ENCODE peak calls at places on chromosome 15, in four cellular contexts. R, L, W and K are unnamed samples.

GRCh38 chr15:52857937-52858336 is 67.8 kb upstream of the ONECUT1 start:
- DNase-seq in L (no peak), W (no peak), R (no peak), K (no peak)

GRCh38 chr15:95448531-95449210 is 881.8 kb upstream of the NR2F2 start:
- DNase-seq in R (no peak), L (no peak), W (no peak), K (no peak)

GRCh38 chr15:77013786-77014136 is 18.8 kb downstream of the PSTPIP1 start:
- DNase-seq in L (no peak), W (no peak), R (no peak), K (no peak)

GRCh38 chr15:84975871-84976351 is 5.7 kb upstream of the PDE8A start:
- DNase-seq in R (no peak), W (no peak), L (no peak), K (no peak)

GRCh38 chr15:25863067-25863967 is at the start of gene ATP10A:
- DNase-seq in L (peak), W (peak), R (no peak), K (no peak)

GRCh38 chr15:64019764-64020163 is 26.5 kb downstream of the DAPK2 start:
- DNase-seq in R (no peak), L (peak), W (no peak), K (no peak)

GRCh38 chr15:66622677-66623076 is 56.9 kb upstream of the LCTL start:
- DNase-seq in R (no peak), L (no peak), W (no peak), K (no peak)

GRCh38 chr15:58049520-58050227 is 15.8 kb downstream of the ALDH1A2 start:
- DNase-seq in W (no peak), L (no peak), R (no peak), K (no peak)

GRCh38 chr15:59516655-59517461 is 78.9 kb downstream of the FAM81A start:
- DNase-seq in W (no peak), L (no peak), R (peak), K (no peak)

GRCh38 chr15:40327338-40327917 is 3.9 kb downstream of the INAFM2 start:
- DNase-seq in L (no peak), R (peak), W (no peak), K (no peak)

GRCh38 chr15:40289140-40289775 is 6.4 kb upstream of the ANKRD63 start:
- DNase-seq in W (no peak), R (no peak), L (no peak), K (no peak)

GRCh38 chr15:57595011-57595866 is 3.5 kb downstream of the MYZAP start:
- DNase-seq in R (no peak), W (no peak), L (peak), K (no peak)

GRCh38 chr15:71114887-71115566 is at the start of gene THSD4:
- DNase-seq in R (peak), W (peak), L (peak), K (no peak)

GRCh38 chr15:55628369-55628730 is 40.2 kb upstream of the PYGO1 start:
- DNase-seq in R (no peak), W (no peak), L (no peak), K (no peak)

GRCh38 chr15:71111950-71112349 is 3.3 kb upstream of the THSD4 start:
- DNase-seq in L (no peak), R (no peak), W (no peak), K (no peak)

GRCh38 chr15:72786946-72787345 is 3.4 kb upstream of the ADPGK start:
- DNase-seq in W (no peak), L (no peak), R (no peak), K (no peak)

GRCh38 chr15:80411788-80412288 is 7.7 kb downstream of the ARNT2 start:
- DNase-seq in L (no peak), R (no peak), W (no peak), K (no peak)

GRCh38 chr15:59311245-59311644 is 61.4 kb downstream of the MYO1E start:
- DNase-seq in L (no peak), R (no peak), W (no peak), K (no peak)

GRCh38 chr15:74642724-74643367 is 27.2 kb downstream of the CLK3 start:
- DNase-seq in R (no peak), L (no peak), W (peak), K (no peak)

GRCh38 chr15:76972420-76973361 is 22.2 kb upstream of the PSTPIP1 start:
- DNase-seq in L (no peak), W (peak), R (no peak), K (no peak)

GRCh38 chr15:58467121-58467721 is 35.4 kb downstream of the LIPC start:
- DNase-seq in R (no peak), W (no peak), L (no peak), K (no peak)

GRCh38 chr15:63861946-63862517 is 28.3 kb upstream of the HERC1 start:
- DNase-seq in R (no peak), W (no peak), L (no peak), K (no peak)

GRCh38 chr15:65044724-65045481 is at the start of gene SLC51B:
- DNase-seq in W (peak), R (no peak), L (peak), K (no peak)

GRCh38 chr15:40282870-40283614 is at the start of gene ANKRD63:
- DNase-seq in L (no peak), R (no peak), W (no peak), K (no peak)

DNA sequence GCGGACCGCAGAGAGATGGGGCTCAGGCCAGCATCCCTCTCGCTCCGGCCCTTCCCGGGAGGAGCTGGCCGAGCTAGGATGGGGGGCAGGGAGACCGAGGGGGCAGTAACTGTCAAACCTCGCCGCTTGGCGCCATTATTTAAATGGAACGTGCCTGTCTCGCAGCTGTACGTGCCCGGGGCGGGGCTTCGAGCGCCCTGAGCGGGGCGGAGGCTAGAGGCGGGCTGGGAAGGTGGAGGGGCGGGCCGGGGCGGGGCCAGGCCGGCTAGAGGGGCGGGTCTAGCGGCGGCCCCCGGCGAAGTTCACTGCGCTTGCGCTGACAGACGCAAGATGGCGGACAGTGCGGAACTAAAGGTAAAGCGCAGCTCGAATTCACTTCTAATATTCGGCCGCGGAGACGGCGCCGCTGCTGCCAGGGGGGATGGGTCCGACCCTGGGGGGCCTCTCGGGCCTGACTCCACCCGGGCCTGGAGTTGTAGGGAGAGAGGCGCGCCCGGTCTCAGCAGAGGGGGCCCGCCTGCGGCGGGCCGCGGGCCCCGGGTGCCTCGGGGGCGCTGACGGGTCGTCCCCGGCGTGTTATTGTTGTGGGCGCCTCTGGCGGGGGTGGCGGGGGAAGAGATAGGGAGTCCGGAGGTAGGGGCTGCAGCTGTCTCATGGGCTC is at the start of gene PIAS1:
- DNase-seq in R (peak), W (peak), L (peak), K (peak)
- H3K4me3 ChIP-seq in R (peak), W (peak), L (peak), K (peak)

DNA sequence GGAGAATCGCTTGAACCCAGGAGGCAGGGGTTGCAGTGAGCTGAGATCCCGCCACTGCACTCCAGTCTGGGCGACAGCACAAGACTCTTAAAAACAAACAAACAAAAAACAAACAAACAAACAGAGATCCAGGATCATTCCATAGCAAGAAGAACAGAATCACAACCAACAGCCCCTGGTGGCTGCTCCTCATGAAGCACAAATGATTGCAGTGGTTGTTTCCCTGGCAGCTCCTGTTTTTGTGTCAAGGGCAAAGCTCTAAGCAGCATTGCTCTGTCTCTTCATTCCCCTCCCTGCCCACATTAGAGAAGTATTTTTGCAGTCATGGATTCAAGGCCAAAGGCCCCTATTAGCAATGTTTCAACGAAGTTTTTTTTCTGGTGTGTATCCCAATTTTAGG is 25.8 kb upstream of the BLM start:
- DNase-seq in L (no peak), R (no peak), W (no peak), K (no peak)
- TF ChIP-seq CTCF in L (no peak), R (no peak), W (peak), K (no peak)

GRCh38 chr15:28952666-28953491 is 67.1 kb downstream of the APBA2 start:
- DNase-seq in R (no peak), L (no peak), W (no peak), K (no peak)

GRCh38 chr15:28955686-28956421 is 70.1 kb downstream of the APBA2 start:
- DNase-seq in W (peak), L (no peak), R (peak), K (peak)

GRCh38 chr15:28955160-28955502 is 69.4 kb downstream of the APBA2 start:
- DNase-seq in R (peak), L (no peak), W (peak), K (peak)

GRCh38 chr15:28953573-28954195 is 67.9 kb downstream of the APBA2 start:
- DNase-seq in R (no peak), L (no peak), W (no peak), K (no peak)

GRCh38 chr15:28954466-28955159 is 68.8 kb downstream of the APBA2 start:
- DNase-seq in R (no peak), L (no peak), W (no peak), K (no peak)
- H3K4me3 ChIP-seq in R (no peak), L (no peak), W (no peak), K (no peak)

GRCh38 chr15:33963831-33964664 is 4.2 kb upstream of the CHRM5 start:
- DNase-seq in R (peak), L (no peak), W (peak), K (no peak)
- TF ChIP-seq CTCF in R (peak), L (peak), W (peak), K (peak)